ENCODE peak calls at places on chromosomes 6 and 20, in ten cellular contexts. W is lower leg skin, N is GM12865, J is fibroblast of pulmonary artery, H is GM13977, X is astrocyte of the cerebellum, B is tibial nerve, L is body of pancreas, O is epithelial cell of esophagus, F is WTC11. I is an unnamed sample.

GRCh38 chr6:21942910-21943309 is 349.4 kb downstream of the SOX4 start:
- DNase-seq in F (no peak), L (no peak), J (no peak), W (no peak), H (no peak), O (no peak), X (no peak), B (no peak), N (no peak), I (no peak)

GRCh38 chr6:43304361-43304760 is 4.3 kb downstream of the CRIP3 start:
- DNase-seq in L (no peak), N (no peak), F (no peak), X (no peak), O (peak), B (no peak), W (no peak), J (no peak), H (no peak), I (no peak)

GRCh38 chr6:131001945-131002661 is 60.9 kb downstream of the EPB41L2 start:
- DNase-seq in H (no peak), L (no peak), F (no peak), B (no peak), W (no peak), X (no peak), J (peak), O (no peak), N (no peak), I (no peak)

GRCh38 chr6:31888281-31889258 is 8.9 kb downstream of the EHMT2 start:
- DNase-seq in X (no peak), W (no peak), L (peak), F (peak), N (peak), H (peak), B (no peak), O (no peak), J (peak), I (no peak)

GRCh38 chr6:47509937-47510336 is 32.3 kb downstream of the CD2AP start:
- DNase-seq in W (no peak), L (no peak), N (no peak), F (no peak), B (no peak), X (no peak), J (no peak), O (no peak), H (no peak), I (no peak)

GRCh38 chr6:27541212-27541931 is 68.5 kb upstream of the ZNF184 start:
- DNase-seq in W (no peak), H (no peak), X (no peak), O (peak), L (no peak), B (no peak), J (no peak), N (peak), F (peak), I (no peak)

GRCh38 chr6:158328446-158328845 is 16.2 kb downstream of the TULP4 start:
- DNase-seq in L (no peak), O (no peak), W (no peak), J (no peak), F (peak), H (no peak), N (no peak), B (no peak), X (no peak), I (no peak)

GRCh38 chr20:15185913-15186312 is 848.5 kb upstream of the FLRT3 start:
- DNase-seq in N (no peak), B (no peak), H (no peak), L (no peak), J (no peak), O (no peak), X (no peak), W (no peak), F (no peak), I (no peak)

GRCh38 chr6:7426447-7427169 is 37.0 kb downstream of the RIOK1 start:
- DNase-seq in O (no peak), L (no peak), J (no peak), F (no peak), H (no peak), W (no peak), X (no peak), B (no peak), N (no peak), I (no peak)

GRCh38 chr6:82959385-82959941 is 106.2 kb downstream of the UBE3D start:
- DNase-seq in W (no peak), X (peak), O (no peak), N (no peak), H (no peak), F (peak), B (no peak), L (no peak), J (peak), I (no peak)

GRCh38 chr20:24572862-24573261 is 103.4 kb downstream of the SYNDIG1 start:
- DNase-seq in X (no peak), J (no peak), O (no peak), W (no peak), F (no peak), B (no peak), L (no peak), H (no peak), N (no peak), I (no peak)

GRCh38 chr6:44229376-44230033 is 6.1 kb downstream of the SLC29A1 start:
- DNase-seq in N (no peak), X (no peak), B (no peak), O (no peak), H (no peak), W (no peak), L (no peak), J (no peak), F (no peak), I (peak)

GRCh38 chr6:152305672-152306071 is 331.5 kb downstream of the SYNE1 start:
- DNase-seq in B (no peak), N (no peak), X (no peak), O (no peak), L (no peak), J (peak), F (no peak), W (no peak), H (no peak), I (no peak)

GRCh38 chr20:61731363-61732181 is 334.1 kb downstream of the TAF4 start:
- DNase-seq in N (no peak), X (no peak), L (no peak), O (peak), W (no peak), J (no peak), H (no peak), B (no peak), F (no peak), I (peak)

GRCh38 chr20:23048283-23049200 is 930 bp downstream of the THBD start:
- DNase-seq in L (peak), B (peak), J (peak), N (no peak), W (peak), F (peak), H (peak), O (peak), X (no peak), I (no peak)

GRCh38 chr20:38180781-38181180 is 15.7 kb upstream of the TGM2 start:
- DNase-seq in J (no peak), N (no peak), B (no peak), F (no peak), L (no peak), X (no peak), W (no peak), H (no peak), O (no peak), I (no peak)

GRCh38 chr6:5337573-5337972 is 76.3 kb downstream of the FARS2 start:
- DNase-seq in H (no peak), L (no peak), N (no peak), B (no peak), W (no peak), F (no peak), J (peak), X (peak), O (no peak), I (no peak)

GRCh38 chr6:17599885-17600526 is at the start of gene FAM8A1:
- DNase-seq in W (peak), B (peak), H (peak), J (peak), X (peak), F (peak), N (peak), L (peak), O (peak), I (peak)

GRCh38 chr20:22333885-22334545 is 250.4 kb downstream of the FOXA2 start:
- DNase-seq in H (peak), L (peak), F (peak), X (peak), O (peak), B (peak), W (no peak), J (peak), N (peak), I (no peak)

GRCh38 chr6:75334266-75335040 is 49.9 kb upstream of the TMEM30A start:
- DNase-seq in O (peak), N (no peak), L (no peak), X (peak), B (no peak), F (peak), J (peak), W (no peak), H (no peak), I (no peak)

GRCh38 chr20:45470262-45470931 is 844 bp downstream of the WFDC2 start:
- DNase-seq in J (peak), X (no peak), F (peak), L (peak), W (peak), N (peak), B (no peak), O (peak), H (peak), I (no peak)

GRCh38 chr20:19895761-19896160 is 121.4 kb upstream of the NAA20 start:
- DNase-seq in N (no peak), X (no peak), B (no peak), H (no peak), W (no peak), F (no peak), L (no peak), O (no peak), J (no peak), I (no peak)

GRCh38 chr6:153130515-153131036 is 506 bp downstream of the RGS17 start:
- DNase-seq in L (no peak), B (no peak), X (no peak), F (peak), H (peak), J (no peak), W (no peak), O (peak), N (no peak), I (no peak)

GRCh38 chr6:120147218-120147871 is 797.8 kb upstream of the MAN1A1 start:
- DNase-seq in J (no peak), X (no peak), L (no peak), B (no peak), N (peak), H (no peak), F (peak), W (no peak), O (peak), I (peak)

GRCh38 chr6:7954477-7955200 is 44.1 kb upstream of the TXNDC5 start:
- DNase-seq in W (no peak), H (no peak), X (no peak), F (no peak), O (no peak), N (no peak), J (peak), B (no peak), L (no peak), I (no peak)

GRCh38 chr20:9884666-9885065 is 45.8 kb upstream of the PAK5 start:
- DNase-seq in L (no peak), J (no peak), B (no peak), H (no peak), N (no peak), X (no peak), W (no peak), O (no peak), F (no peak), I (no peak)

GRCh38 chr6:27889628-27890315 is 22.4 kb downstream of the OR2B2 start:
- DNase-seq in H (no peak), O (no peak), L (no peak), N (peak), W (peak), B (no peak), F (no peak), J (no peak), X (no peak), I (no peak)

GRCh38 chr20:23368316-23369110 is 6.5 kb downstream of the GZF1 start:
- DNase-seq in J (peak), X (no peak), B (no peak), N (no peak), F (no peak), W (no peak), O (no peak), L (no peak), H (no peak), I (no peak)

GRCh38 chr6:122401104-122401503 is 1.7 kb downstream of the HSF2 start:
- DNase-seq in N (no peak), B (no peak), O (no peak), H (no peak), J (no peak), W (no peak), X (no peak), L (no peak), F (no peak), I (no peak)

GRCh38 chr20:38651154-38651553 is 49.5 kb downstream of the ARHGAP40 start:
- DNase-seq in B (no peak), L (no peak), N (no peak), J (no peak), H (no peak), F (no peak), O (peak), X (no peak), W (no peak), I (no peak)

GRCh38 chr20:64159711-64160110 is 4.5 kb upstream of the MYT1 start:
- DNase-seq in J (no peak), H (no peak), X (no peak), N (no peak), W (no peak), B (no peak), O (no peak), L (no peak), F (no peak), I (peak)

GRCh38 chr6:133945158-133945557 is 7.9 kb upstream of the TBPL1 start:
- DNase-seq in N (no peak), F (peak), X (no peak), J (peak), H (no peak), W (no peak), O (peak), B (no peak), L (no peak), I (no peak)

GRCh38 chr6:159400806-159401205 is 231.6 kb downstream of the FNDC1 start:
- DNase-seq in O (no peak), W (peak), X (no peak), H (no peak), L (no peak), J (no peak), N (no peak), F (no peak), B (no peak), I (no peak)

GRCh38 chr20:33789109-33789857 is 21.9 kb upstream of the CHMP4B start:
- DNase-seq in H (no peak), F (no peak), X (peak), B (peak), J (peak), L (peak), N (peak), W (no peak), O (peak), I (no peak)

GRCh38 chr6:111602481-111603404 is 2.9 kb downstream of the TRAF3IP2 start:
- DNase-seq in B (no peak), X (no peak), O (peak), J (peak), W (peak), H (no peak), L (peak), N (no peak), F (no peak), I (no peak)

GRCh38 chr6:98929498-98930060 is 18.2 kb downstream of the FBXL4 start:
- DNase-seq in F (no peak), B (no peak), N (no peak), X (no peak), O (no peak), W (no peak), L (no peak), H (no peak), J (no peak), I (no peak)
- TF ChIP-seq CTCF in F (no peak), B (no peak), N (no peak), X (no peak), O (no peak), W (no peak), L (no peak), H (no peak), J (no peak), I (no peak)

GRCh38 chr6:36050947-36051710 is 23.5 kb downstream of the MAPK14 start:
- DNase-seq in L (no peak), J (no peak), F (no peak), O (no peak), B (no peak), N (no peak), W (no peak), H (no peak), X (no peak), I (no peak)

GRCh38 chr6:36053878-36054277 is 26.3 kb downstream of the MAPK14 start:
- DNase-seq in N (no peak), J (no peak), F (no peak), B (no peak), O (no peak), H (no peak), X (no peak), W (no peak), L (no peak), I (no peak)

GRCh38 chr6:36052092-36052491 is 24.5 kb downstream of the MAPK14 start:
- DNase-seq in N (no peak), H (no peak), W (peak), J (no peak), B (peak), F (no peak), X (no peak), O (no peak), L (no peak), I (no peak)

GRCh38 chr6:36050305-36050704 is 22.7 kb downstream of the MAPK14 start:
- DNase-seq in N (no peak), O (peak), F (no peak), W (no peak), J (no peak), L (no peak), H (no peak), X (no peak), B (no peak), I (no peak)

GRCh38 chr6:36049582-36049981 is 22.0 kb downstream of the MAPK14 start:
- DNase-seq in W (no peak), J (no peak), X (no peak), N (no peak), F (no peak), L (no peak), H (no peak), B (no peak), O (no peak), I (no peak)
- TF ChIP-seq CTCF in W (no peak), J (no peak), X (no peak), N (no peak), F (no peak), L (no peak), H (no peak), B (no peak), O (no peak), I (no peak)

DNA sequence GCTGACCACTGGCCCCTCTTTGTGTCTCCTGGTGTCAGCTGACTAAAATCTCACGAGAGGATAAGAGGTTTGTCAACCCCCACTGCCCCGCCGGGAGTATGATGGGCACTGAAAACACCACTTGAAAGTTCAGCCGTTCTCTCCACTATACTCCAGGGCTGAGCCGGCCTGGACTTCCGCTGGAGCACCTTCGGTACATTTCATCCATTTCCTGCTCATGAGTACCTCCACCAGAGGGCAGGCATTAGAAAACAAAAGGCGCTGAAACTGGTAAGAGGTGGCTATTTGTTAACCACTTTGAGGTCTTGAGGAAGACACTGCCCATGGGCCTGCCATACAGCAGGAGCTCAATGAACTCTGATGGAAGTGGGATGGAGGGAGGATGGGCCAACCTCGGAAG is 17.9 kb upstream of the ANKRD60 start:
- DNase-seq in J (peak), X (no peak), N (no peak), L (no peak), H (no peak), W (no peak), F (peak), B (no peak), O (peak), I (no peak)
- TF ChIP-seq CTCF in J (peak), X (peak), N (no peak), L (no peak), H (no peak), W (no peak), F (no peak), B (no peak), O (peak), I (peak)

GRCh38 chr6:69768664-69769063 is 28.1 kb downstream of the LMBRD1 start:
- DNase-seq in H (no peak), X (no peak), F (no peak), O (no peak), W (no peak), N (no peak), L (no peak), B (no peak), J (peak), I (no peak)
- TF ChIP-seq CTCF in H (no peak), X (no peak), F (no peak), O (no peak), W (no peak), N (no peak), L (no peak), B (no peak), J (peak), I (peak)

GRCh38 chr6:143592335-143592734 is 80.8 kb upstream of the FUCA2 start:
- DNase-seq in B (no peak), J (no peak), H (no peak), N (no peak), F (peak), X (no peak), O (peak), W (no peak), L (peak), I (no peak)
- TF ChIP-seq CTCF in B (no peak), J (peak), H (no peak), N (peak), F (peak), X (peak), O (peak), W (no peak), L (no peak), I (peak)

GRCh38 chr20:3749689-3750639 is 17.5 kb downstream of the HSPA12B start:
- DNase-seq in H (peak), J (no peak), F (peak), W (no peak), B (no peak), N (peak), O (peak), L (peak), X (no peak), I (no peak)
- TF ChIP-seq CTCF in H (peak), J (peak), F (peak), W (no peak), B (peak), N (peak), O (peak), L (peak), X (peak), I (peak)

DNA sequence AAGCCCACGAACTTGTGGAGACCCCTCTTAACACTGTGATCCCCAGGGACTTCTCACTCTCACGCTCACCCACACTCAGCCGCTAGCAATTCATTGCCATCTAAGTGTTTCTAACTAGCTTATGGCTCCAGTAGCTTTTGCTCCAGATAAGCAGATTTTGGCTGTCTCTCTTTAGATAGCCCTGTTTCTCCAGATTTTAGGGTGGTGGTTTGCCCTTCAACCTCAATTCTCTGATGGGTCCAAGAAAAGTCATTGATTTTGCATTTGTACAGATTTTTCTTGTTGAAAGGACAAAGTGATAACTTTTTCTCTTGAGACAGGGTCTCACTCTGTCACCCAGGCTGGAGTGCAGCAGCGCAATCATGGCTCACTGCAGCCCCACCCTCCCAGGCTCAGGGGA is 41.2 kb downstream of the NR2E1 start:
- DNase-seq in X (no peak), J (no peak), H (no peak), W (no peak), B (no peak), O (no peak), F (no peak), N (no peak), L (no peak), I (no peak)
- TF ChIP-seq CTCF in X (no peak), J (no peak), H (no peak), W (no peak), B (no peak), O (no peak), F (no peak), N (no peak), L (no peak), I (no peak)

DNA sequence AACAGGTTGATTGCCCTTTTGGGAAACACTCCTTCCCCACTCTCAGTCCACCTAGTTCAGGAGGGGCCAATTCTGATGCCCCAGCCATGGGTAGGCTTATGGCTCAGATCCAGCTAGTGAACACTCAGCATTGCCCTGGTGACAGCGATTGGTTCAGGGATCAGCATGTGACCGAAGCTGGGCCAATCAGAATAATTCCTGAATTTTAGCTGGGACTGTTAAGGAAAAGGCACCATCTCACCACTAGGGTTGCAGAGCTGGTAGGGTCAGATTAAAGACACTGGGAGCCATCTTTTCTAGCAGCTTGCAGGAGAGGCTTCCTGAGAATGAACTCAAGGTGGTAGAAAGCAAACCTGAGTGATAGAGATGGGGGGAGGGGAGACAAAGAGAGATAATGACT is 44.4 kb downstream of the EYA2 start:
- DNase-seq in O (peak), X (no peak), L (no peak), B (no peak), W (no peak), N (peak), H (no peak), J (peak), F (peak), I (no peak)
- TF ChIP-seq CTCF in O (peak), X (peak), L (no peak), B (no peak), W (no peak), N (no peak), H (no peak), J (peak), F (no peak), I (peak)

I was measured in chondrocyte.